ENCODE peak calls at places on chromosomes 13 and 19, in four cellular contexts. Z is dorsolateral prefrontal cortex, R is mesenchymal stem cell, D is tibial nerve. E is an unnamed sample. For H3K27me3, the result is how much of the 10 kb centered on the place peaks cover.

GRCh38 chr13:113658836-113659235 is 838 bp upstream of the ATP4B start:
- DNase-seq in D (no peak), R (no peak), Z (peak), E (no peak)

GRCh38 chr19:19900124-19900523 is 622 bp upstream of the ZNF93 start:
- DNase-seq in R (peak), D (no peak), Z (no peak), E (no peak)

GRCh38 chr13:30431269-30431950 is 9.1 kb downstream of the UBE2L5 start:
- DNase-seq in D (no peak), R (no peak), Z (no peak), E (no peak)

GRCh38 chr13:42969558-42970172 is 22.4 kb downstream of the EPSTI1 start:
- DNase-seq in R (peak), Z (peak), D (peak), E (peak)

GRCh38 chr19:43124360-43124759 is 41.9 kb upstream of the PSG2 start:
- DNase-seq in D (no peak), R (no peak), Z (no peak), E (no peak)

GRCh38 chr13:49524740-49525501 is 29.2 kb downstream of the PHF11 start:
- DNase-seq in Z (no peak), D (no peak), R (no peak), E (no peak)

GRCh38 chr13:94309997-94310842 is 169.3 kb downstream of the DCT start:
- DNase-seq in R (peak), D (no peak), Z (no peak), E (no peak)

GRCh38 chr13:82751221-82751620 is 1131.1 kb downstream of the SLITRK1 start:
- DNase-seq in Z (no peak), D (no peak), R (no peak), E (no peak)

DNA sequence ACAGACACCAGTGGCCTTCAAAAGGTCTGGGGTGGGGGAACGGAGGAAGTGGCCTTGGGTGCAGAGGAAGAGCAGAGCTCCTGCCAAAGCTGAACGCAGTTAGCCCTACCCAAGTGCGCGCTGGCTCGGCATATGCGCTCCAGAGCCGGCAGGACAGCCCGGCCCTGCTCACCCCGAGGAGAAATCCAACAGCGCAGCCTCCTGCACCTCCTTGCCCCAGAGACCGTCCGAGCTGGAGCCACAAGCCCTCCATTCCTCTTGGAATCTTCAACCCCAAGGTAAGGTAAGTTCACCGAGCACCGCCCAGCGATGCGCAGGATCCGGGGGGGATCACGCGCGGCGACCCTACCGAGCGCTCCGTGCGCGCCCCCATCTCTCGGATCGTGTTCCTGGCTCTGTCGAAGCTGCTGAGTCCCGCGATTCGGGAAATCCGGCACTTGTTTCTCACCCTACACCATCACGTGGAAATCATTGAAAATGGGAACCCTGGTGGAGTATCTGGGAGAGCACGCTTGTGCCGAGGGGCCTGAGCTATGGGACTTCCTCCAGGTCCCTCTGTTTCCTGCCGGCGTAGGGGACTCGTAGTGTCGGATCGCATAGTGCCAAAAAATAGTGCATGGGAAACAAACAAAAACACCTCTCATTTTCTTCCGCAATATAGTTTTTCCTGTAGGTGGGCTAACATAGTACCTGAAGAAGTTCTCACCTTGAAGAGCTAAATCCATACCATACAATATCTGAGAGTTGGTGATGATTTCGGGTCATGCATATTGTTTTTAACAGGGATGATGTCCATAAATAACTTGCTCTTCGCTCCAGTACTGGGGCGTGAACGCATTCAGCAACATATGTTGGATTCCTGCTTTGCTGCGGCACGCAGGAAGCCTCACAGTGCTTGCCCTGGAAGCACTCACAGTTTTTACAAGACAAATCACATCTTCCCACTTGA is 9.3 kb downstream of the PDX1 start:
- DNase-seq in D (no peak), Z (no peak), R (no peak), E (no peak)
- H3K27me3 ChIP-seq in D (half or more), Z (half or more), R (half or more), E (half or more)

GRCh38 chr13:101570410-101570809 is 117.9 kb downstream of the ITGBL1 start:
- DNase-seq in D (no peak), R (no peak), Z (no peak), E (no peak)

GRCh38 chr13:101567841-101568240 is 115.4 kb downstream of the ITGBL1 start:
- DNase-seq in D (no peak), R (no peak), Z (no peak), E (no peak)

GRCh38 chr13:101565327-101565726 is 112.9 kb downstream of the ITGBL1 start:
- DNase-seq in D (no peak), R (no peak), Z (no peak), E (no peak)

GRCh38 chr13:101572456-101572855 is 120.0 kb downstream of the ITGBL1 start:
- DNase-seq in Z (no peak), R (no peak), D (no peak), E (no peak)

DNA sequence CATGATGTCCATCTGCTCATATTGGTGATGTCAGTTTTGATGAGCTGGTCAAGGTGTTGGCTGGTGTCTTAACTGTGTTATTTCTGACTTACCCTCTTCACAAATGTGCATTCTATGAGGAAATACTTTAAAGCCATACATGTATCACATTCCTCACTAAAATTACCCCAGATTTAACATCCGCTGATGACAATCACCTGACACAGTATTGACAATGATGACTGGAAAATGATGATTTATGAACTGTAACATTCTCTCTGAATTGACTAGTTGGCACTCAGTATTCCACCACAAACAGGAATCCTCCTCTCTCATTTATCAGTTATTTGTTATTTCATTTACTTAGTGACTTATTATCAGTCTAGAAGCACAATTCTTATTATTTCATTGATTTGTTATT is 117.3 kb downstream of the ITGBL1 start:
- DNase-seq in R (no peak), Z (no peak), D (no peak), E (no peak)
- H3K27me3 ChIP-seq in R (under half), Z (under half), D (under half), E (under half)

GRCh38 chr19:29172302-29172701 is 40.6 kb downstream of the UQCRFS1 start:
- DNase-seq in D (no peak), R (no peak), Z (no peak), E (no peak)
- H3K27me3 ChIP-seq in D (under half), R (under half), Z (under half), E (under half)

DNA sequence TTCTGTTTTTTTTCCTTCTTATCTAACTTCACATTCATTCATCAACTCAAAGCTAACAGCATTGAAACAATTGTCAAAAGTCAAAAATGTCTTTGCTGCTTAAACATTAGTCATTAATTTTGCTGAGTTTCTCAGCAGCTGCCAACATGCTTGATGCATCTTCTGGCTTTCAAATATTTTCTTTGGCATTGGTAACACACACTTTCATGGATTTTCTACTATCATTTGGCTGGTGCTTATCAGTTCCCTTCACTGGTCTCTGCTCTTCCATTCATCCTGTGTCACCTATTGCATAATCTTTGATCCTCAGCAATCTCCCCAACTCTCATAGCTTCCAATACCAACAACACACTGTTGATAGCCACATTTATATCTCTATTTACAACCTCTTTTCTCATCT is 1445.2 kb downstream of the EFNB2 start:
- DNase-seq in D (no peak), Z (no peak), R (no peak), E (no peak)
- H3K27me3 ChIP-seq in D (under half), Z (under half), R (under half), E (under half)

DNA sequence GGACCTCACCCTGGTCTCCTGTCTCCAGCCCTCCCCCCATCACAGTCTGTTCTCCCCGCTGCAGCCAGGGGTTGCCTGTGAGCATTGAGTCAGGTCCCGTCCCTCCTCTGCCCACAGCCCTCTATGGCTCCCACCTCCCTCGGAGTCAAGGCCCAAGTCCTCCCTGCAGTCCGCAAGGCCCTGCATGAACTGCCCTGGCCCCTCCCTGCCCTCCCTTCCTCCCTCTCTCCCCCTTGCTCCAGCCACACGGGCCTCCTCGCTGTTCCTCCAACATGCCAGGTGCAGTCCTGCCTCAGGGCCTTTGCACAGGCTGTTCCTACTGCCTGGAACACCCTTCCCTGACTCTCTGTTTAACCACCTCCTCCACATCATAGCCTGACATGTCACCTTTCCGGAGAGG is 2.8 kb downstream of the TINCR start:
- DNase-seq in D (no peak), Z (no peak), R (no peak), E (no peak)
- H3K27me3 ChIP-seq in D (half or more), Z (under half), R (half or more), E (under half)

GRCh38 chr19:50567882-50568281 is 353 bp downstream of the LRRC4B start:
- DNase-seq in Z (no peak), D (no peak), R (no peak), E (no peak)

GRCh38 chr19:50569938-50570540 is 1.8 kb upstream of the LRRC4B start:
- DNase-seq in Z (no peak), R (no peak), D (no peak), E (no peak)

GRCh38 chr19:50568321-50569022 is at the start of gene LRRC4B:
- DNase-seq in D (no peak), R (no peak), Z (peak), E (no peak)

GRCh38 chr19:50570997-50571396 is 2.8 kb upstream of the LRRC4B start:
- DNase-seq in R (no peak), D (no peak), Z (no peak), E (no peak)

DNA sequence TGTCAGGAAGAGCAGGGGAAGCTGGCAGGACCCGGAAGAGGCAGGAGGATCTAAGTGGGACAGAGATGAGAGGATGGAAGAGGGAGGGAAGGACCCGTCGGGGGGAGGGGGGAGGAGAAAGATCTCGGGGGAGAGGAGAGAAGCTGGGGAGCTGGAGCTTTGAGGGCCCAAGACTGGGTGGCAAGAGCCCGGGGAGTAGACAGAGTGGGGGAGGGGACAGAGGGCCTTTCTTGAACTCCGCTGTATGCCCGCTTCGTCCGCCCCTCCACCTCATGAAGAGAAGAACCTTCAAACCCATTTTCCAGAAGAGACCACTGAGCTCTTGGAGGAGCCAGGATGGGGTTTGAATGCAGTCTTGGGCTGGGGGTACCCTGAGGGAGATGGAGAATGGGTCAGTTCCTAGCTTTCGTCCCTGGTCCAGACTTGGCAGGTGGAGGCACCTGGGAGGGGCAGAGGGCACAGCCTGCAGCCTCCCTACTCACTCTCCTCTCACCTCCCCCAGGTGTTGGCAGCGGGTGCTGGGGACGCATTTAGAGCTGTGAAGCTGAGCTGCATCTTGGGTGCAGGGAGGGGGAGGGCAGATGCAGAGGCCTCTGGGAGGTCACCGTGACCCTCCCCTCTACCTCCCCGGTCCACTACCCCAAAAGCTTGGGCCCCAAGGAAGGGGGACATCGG is 925 bp upstream of the LRRC4B start:
- DNase-seq in Z (no peak), D (no peak), R (no peak), E (no peak)
- H3K27me3 ChIP-seq in Z (under half), D (half or more), R (under half), E (half or more)